ENCODE peak calls at places on chromosome 13, in five cellular contexts. One of them, this sample, is unnamed.

GRCh38 chr13:31703780-31704179 is 35.5 kb upstream of the RXFP2 start:
- DNase-seq in stimulated activated CD4-positive, alpha-beta T cell treated with anti-CD3 and anti-CD28 coated beads, Interleukin-2, amount 100 ng/mL, for 48 hours: no peak
- DNase-seq in fibroblast of the aortic adventitia: no peak
- DNase-seq in heart left ventricle: no peak
- DNase-seq in H9: no peak
- DNase-seq in this sample: no peak

GRCh38 chr13:47087841-47088240 is 191.0 kb upstream of the HTR2A start:
- DNase-seq in fibroblast of the aortic adventitia: peak
- DNase-seq in heart left ventricle: no peak
- DNase-seq in stimulated activated CD4-positive, alpha-beta T cell treated with anti-CD3 and anti-CD28 coated beads, Interleukin-2, amount 100 ng/mL, for 48 hours: no peak
- DNase-seq in H9: no peak
- DNase-seq in this sample: no peak

GRCh38 chr13:26651234-26651633 is 93.8 kb downstream of the WASF3 start:
- DNase-seq in fibroblast of the aortic adventitia: no peak
- DNase-seq in heart left ventricle: no peak
- DNase-seq in stimulated activated CD4-positive, alpha-beta T cell treated with anti-CD3 and anti-CD28 coated beads, Interleukin-2, amount 100 ng/mL, for 48 hours: no peak
- DNase-seq in H9: no peak
- DNase-seq in this sample: no peak

GRCh38 chr13:90696254-90696653 is 651.2 kb upstream of the MIR17HG start:
- DNase-seq in heart left ventricle: no peak
- DNase-seq in H9: no peak
- DNase-seq in fibroblast of the aortic adventitia: peak
- DNase-seq in stimulated activated CD4-positive, alpha-beta T cell treated with anti-CD3 and anti-CD28 coated beads, Interleukin-2, amount 100 ng/mL, for 48 hours: no peak
- DNase-seq in this sample: no peak

GRCh38 chr13:99617474-99618255 is 116.4 kb downstream of the TM9SF2 start:
- DNase-seq in heart left ventricle: peak
- DNase-seq in H9: peak
- DNase-seq in stimulated activated CD4-positive, alpha-beta T cell treated with anti-CD3 and anti-CD28 coated beads, Interleukin-2, amount 100 ng/mL, for 48 hours: peak
- DNase-seq in fibroblast of the aortic adventitia: peak
- DNase-seq in this sample: peak

GRCh38 chr13:102399791-102400618 is 1.8 kb downstream of the FGF14 start:
- DNase-seq in fibroblast of the aortic adventitia: no peak
- DNase-seq in H9: peak
- DNase-seq in stimulated activated CD4-positive, alpha-beta T cell treated with anti-CD3 and anti-CD28 coated beads, Interleukin-2, amount 100 ng/mL, for 48 hours: no peak
- DNase-seq in heart left ventricle: peak
- DNase-seq in this sample: no peak

GRCh38 chr13:33992891-33993336 is 175.0 kb downstream of the RFC3 start:
- DNase-seq in fibroblast of the aortic adventitia: no peak
- DNase-seq in stimulated activated CD4-positive, alpha-beta T cell treated with anti-CD3 and anti-CD28 coated beads, Interleukin-2, amount 100 ng/mL, for 48 hours: no peak
- DNase-seq in heart left ventricle: no peak
- DNase-seq in H9: no peak
- DNase-seq in this sample: no peak

GRCh38 chr13:88887045-88887662 is 1216.0 kb downstream of the SLITRK5 start:
- DNase-seq in H9: peak
- DNase-seq in stimulated activated CD4-positive, alpha-beta T cell treated with anti-CD3 and anti-CD28 coated beads, Interleukin-2, amount 100 ng/mL, for 48 hours: no peak
- DNase-seq in fibroblast of the aortic adventitia: no peak
- DNase-seq in heart left ventricle: no peak
- DNase-seq in this sample: no peak

GRCh38 chr13:94595006-94595942 is 678 bp downstream of the TGDS start:
- DNase-seq in H9: peak
- DNase-seq in fibroblast of the aortic adventitia: peak
- DNase-seq in stimulated activated CD4-positive, alpha-beta T cell treated with anti-CD3 and anti-CD28 coated beads, Interleukin-2, amount 100 ng/mL, for 48 hours: no peak
- DNase-seq in heart left ventricle: no peak
- DNase-seq in this sample: no peak